ENCODE peak calls at places on chromosomes 7 and 10, in eight cellular contexts. O, B, Q, A, M, K, J and L are unnamed samples.

GRCh38 chr10:80486785-80487421 is 32.8 kb downstream of the TSPAN14 start:
- DNase-seq in O (no peak), B (no peak), Q (no peak), A (no peak), M (no peak), K (no peak), J (no peak), L (no peak)

GRCh38 chr7:17118412-17118811 is 180.0 kb upstream of the AHR start:
- DNase-seq in O (no peak), B (no peak), Q (no peak), A (no peak), M (no peak), K (no peak), J (no peak), L (no peak)

GRCh38 chr10:31770307-31770902 is 158.2 kb downstream of the ARHGAP12 start:
- DNase-seq in O (no peak), B (peak; percentile 41), Q (peak; percentile 38), A (no peak), M (peak; percentile 61), K (peak; percentile 47), J (peak; percentile 70), L (no peak)

GRCh38 chr7:156055206-156055822 is 243.1 kb upstream of the SHH start:
- DNase-seq in O (no peak), B (no peak), Q (no peak), A (no peak), M (no peak), K (no peak), J (no peak), L (no peak)

GRCh38 chr10:113895018-113895417 is 40.6 kb downstream of the NHLRC2 start:
- DNase-seq in O (peak; percentile 36), B (no peak), Q (peak; percentile 84), A (no peak), M (no peak), K (no peak), J (no peak), L (no peak)

GRCh38 chr10:106609867-106610266 is 554.6 kb downstream of the SORCS1 start:
- DNase-seq in O (no peak), B (no peak), Q (peak; percentile 28), A (no peak), M (no peak), K (no peak), J (no peak), L (no peak)

GRCh38 chr10:119412244-119412750 is 130.2 kb downstream of the RGS10 start:
- DNase-seq in O (no peak), B (peak; percentile 84), Q (no peak), A (no peak), M (peak; percentile 74), K (no peak), J (no peak), L (peak; percentile 85)

GRCh38 chr10:110504111-110504735 is 6.5 kb downstream of the DUSP5 start:
- DNase-seq in O (no peak), B (peak; percentile 50), Q (peak; percentile 75), A (no peak), M (no peak), K (no peak), J (peak; percentile 46), L (no peak)

GRCh38 chr7:158858592-158859503 is 2.5 kb downstream of the DYNC2I1 start:
- DNase-seq in O (no peak), B (no peak), Q (no peak), A (no peak), M (no peak), K (no peak), J (no peak), L (no peak)

GRCh38 chr7:128203710-128204214 is 37.3 kb upstream of the LEP start:
- DNase-seq in O (no peak), B (no peak), Q (no peak), A (peak; percentile 22), M (peak; percentile 36), K (no peak), J (no peak), L (no peak)

GRCh38 chr10:22779331-22780019 is 65.1 kb upstream of the PIP4K2A start:
- DNase-seq in O (no peak), B (no peak), Q (no peak), A (no peak), M (no peak), K (no peak), J (no peak), L (no peak)